ENCODE peak calls at places on chromosomes 7 and 10, in eight cellular contexts. T is activated T-helper 1 cell treated with anti-CD3 and anti-CD28 coated beads, Interleukin-2, amount 50 U/mL, for 16 hours; U is choroid plexus epithelial cell; K is T47D; F is fibroblast of mammary gland; N is GM18507; A is NCI-H446; G is cardiac fibroblast. Q is an unnamed sample.

GRCh38 chr10:70500812-70501301 is 22.3 kb downstream of the PALD1 start:
- DNase-seq in T (no peak), U (no peak), K (no peak), F (no peak), N (no peak), A (no peak), G (no peak), Q (no peak)

GRCh38 chr7:114900127-114900526 is 21.8 kb upstream of the MDFIC start:
- DNase-seq in T (no peak), U (no peak), K (peak; percentile 7), F (no peak), N (no peak), A (no peak), G (no peak), Q (no peak)

GRCh38 chr10:58781873-58782488 is 269.3 kb downstream of the BICC1 start:
- DNase-seq in T (no peak), U (peak; percentile 67), K (peak; percentile 42), F (peak; percentile 68), N (peak; percentile 5), A (peak; percentile 69), G (peak; percentile 79), Q (no peak)

GRCh38 chr10:31136386-31136785 is 104.7 kb upstream of the ZNF438 start:
- DNase-seq in T (no peak), U (no peak), K (no peak), F (no peak), N (no peak), A (no peak), G (no peak), Q (no peak)

GRCh38 chr10:125967533-125967932 is 71.2 kb downstream of the FANK1 start:
- DNase-seq in T (no peak), U (no peak), K (no peak), F (no peak), N (no peak), A (no peak), G (no peak), Q (no peak)

GRCh38 chr10:351770-352318 is 216.6 kb downstream of the ZMYND11 start:
- DNase-seq in T (no peak), U (no peak), K (no peak), F (no peak), N (no peak), A (no peak), G (no peak), Q (no peak)

GRCh38 chr7:129644634-129645230 is 33.2 kb downstream of the NRF1 start:
- DNase-seq in T (no peak), U (peak; percentile 78), K (no peak), F (peak; percentile 68), N (no peak), A (peak; percentile 54), G (peak; percentile 77), Q (no peak)

GRCh38 chr10:72336259-72337038 is 18.3 kb downstream of the DNAJB12 start:
- DNase-seq in T (no peak), U (peak; percentile 47), K (no peak), F (peak; percentile 67), N (no peak), A (no peak), G (peak; percentile 28), Q (no peak)

GRCh38 chr10:22925088-22925487 is 2.8 kb upstream of the ARMC3 start:
- DNase-seq in T (no peak), U (no peak), K (no peak), F (no peak), N (no peak), A (no peak), G (no peak), Q (no peak)

GRCh38 chr10:49163741-49164140 is 24.4 kb downstream of the TMEM273 start:
- DNase-seq in T (no peak), U (peak; percentile 35), K (no peak), F (peak; percentile 94), N (no peak), A (no peak), G (peak; percentile 40), Q (no peak)

GRCh38 chr7:92988051-92988450 is 129.7 kb downstream of the SAMD9 start:
- DNase-seq in T (no peak), U (peak; percentile 83), K (no peak), F (peak; percentile 75), N (no peak), A (no peak), G (peak; percentile 74), Q (no peak)

GRCh38 chr7:66055321-66055956 is 20.2 kb upstream of the ASL start:
- DNase-seq in T (no peak), U (peak; percentile 75), K (no peak), F (peak; percentile 76), N (no peak), A (no peak), G (peak; percentile 71), Q (no peak)

GRCh38 chr7:158861004-158861787 is 4.8 kb downstream of the DYNC2I1 start:
- DNase-seq in T (no peak), U (no peak), K (no peak), F (no peak), N (no peak), A (no peak), G (no peak), Q (no peak)

GRCh38 chr7:41232086-41232485 is 470.8 kb downstream of the INHBA start:
- DNase-seq in T (no peak), U (peak; percentile 38), K (no peak), F (peak; percentile 73), N (no peak), A (no peak), G (peak; percentile 52), Q (no peak)

GRCh38 chr7:98348726-98349474 is 52.0 kb downstream of the BAIAP2L1 start:
- DNase-seq in T (no peak), U (no peak), K (no peak), F (no peak), N (no peak), A (no peak), G (no peak), Q (no peak)

GRCh38 chr10:101295266-101295665 is 58.7 kb upstream of the BTRC start:
- DNase-seq in T (no peak), U (no peak), K (no peak), F (no peak), N (no peak), A (no peak), G (no peak), Q (no peak)

GRCh38 chr10:74008212-74008731 is 10.4 kb downstream of the VCL start:
- DNase-seq in T (no peak), U (peak; percentile 83), K (no peak), F (peak; percentile 79), N (no peak), A (peak; percentile 26), G (peak; percentile 74), Q (no peak)

GRCh38 chr7:69651101-69651590 is 52.9 kb downstream of the AUTS2 start:
- DNase-seq in T (no peak), U (no peak), K (no peak), F (no peak), N (peak; percentile 29), A (no peak), G (no peak), Q (no peak)

GRCh38 chr7:46071076-46071475 is 150.0 kb upstream of the IGFBP3 start:
- DNase-seq in T (no peak), U (peak; percentile 53), K (no peak), F (peak; percentile 64), N (no peak), A (no peak), G (peak; percentile 85), Q (no peak)

GRCh38 chr7:111274882-111275281 is 184.0 kb downstream of the LRRN3 start:
- DNase-seq in T (no peak), U (peak; percentile 38), K (no peak), F (peak; percentile 4), N (no peak), A (no peak), G (peak; percentile 52), Q (no peak)

GRCh38 chr7:12584940-12585339 is 14.4 kb downstream of the SCIN start:
- DNase-seq in T (no peak), U (peak; percentile 9), K (no peak), F (no peak), N (no peak), A (no peak), G (peak; percentile 18), Q (no peak)

GRCh38 chr10:109427421-109427820 is 495.9 kb downstream of the XPNPEP1 start:
- DNase-seq in T (no peak), U (peak; percentile 2), K (no peak), F (no peak), N (no peak), A (no peak), G (peak; percentile 14), Q (no peak)

GRCh38 chr10:35568483-35569015 is 36.6 kb upstream of the GJD4 start:
- DNase-seq in T (no peak), U (no peak), K (no peak), F (no peak), N (no peak), A (no peak), G (no peak), Q (no peak)

GRCh38 chr10:120979435-120980315 is 128.5 kb downstream of the WDR11 start:
- DNase-seq in T (no peak), U (peak; percentile 2), K (peak; percentile 82), F (no peak), N (no peak), A (no peak), G (no peak), Q (peak; percentile 24)

GRCh38 chr10:24814568-24815313 is 91.1 kb upstream of the ARHGAP21 start:
- DNase-seq in T (no peak), U (peak; percentile 23), K (no peak), F (peak; percentile 45), N (no peak), A (no peak), G (peak; percentile 75), Q (no peak)

GRCh38 chr10:43255644-43256431 is 11.0 kb downstream of the RASGEF1A start:
- DNase-seq in T (no peak), U (peak; percentile 41), K (peak; percentile 80), F (peak; percentile 8), N (peak; percentile 54), A (peak; percentile 6), G (peak; percentile 24), Q (no peak)

Q was measured in stimulated activated CD4-positive, alpha-beta T cell treated with anti-CD3 and anti-CD28 coated beads, Interleukin-4, amount 100 ng/mL, for 1 hour.